ENCODE peak calls at places on chromosomes 12 and 14, in seven cellular contexts. Y, P, G, Q, L, I and R are unnamed samples.

GRCh38 chr12:124236651-124237050 is 58.2 kb upstream of the RFLNA start:
- DNase-seq in Y (no peak), P (no peak), G (no peak), Q (no peak), L (peak), I (peak), R (peak)

GRCh38 chr14:53963491-53964227 is 7.0 kb upstream of the BMP4 start:
- DNase-seq in Y (no peak), P (peak), G (no peak), Q (peak), L (no peak), I (no peak), R (peak)

GRCh38 chr14:52338282-52338681 is 24.2 kb downstream of the PTGER2 start:
- DNase-seq in Y (no peak), P (no peak), G (no peak), Q (no peak), L (peak), I (no peak), R (peak)

GRCh38 chr12:3141339-3142321 is 64.5 kb downstream of the TSPAN9 start:
- DNase-seq in Y (no peak), P (no peak), G (no peak), Q (peak), L (no peak), I (no peak), R (no peak)

GRCh38 chr12:118821386-118821928 is 159.9 kb upstream of the SRRM4 start:
- DNase-seq in Y (no peak), P (peak), G (no peak), Q (no peak), L (no peak), I (no peak), R (no peak)

GRCh38 chr14:91021115-91021514 is 39.3 kb downstream of the RPS6KA5 start:
- DNase-seq in Y (no peak), P (no peak), G (no peak), Q (no peak), L (no peak), I (no peak), R (no peak)

GRCh38 chr12:121711925-121712461 is 559 bp upstream of the TMEM120B start:
- DNase-seq in Y (peak), P (peak), G (no peak), Q (peak), L (no peak), I (no peak), R (peak)

GRCh38 chr12:105296116-105297095 is 34.1 kb upstream of the C12orf75 start:
- DNase-seq in Y (no peak), P (no peak), G (peak), Q (no peak), L (no peak), I (no peak), R (peak)

GRCh38 chr12:57152408-57153038 is 5.1 kb upstream of the LRP1-AS start:
- DNase-seq in Y (no peak), P (no peak), G (no peak), Q (peak), L (no peak), I (peak), R (peak)

GRCh38 chr14:100804138-100804537 is 21.8 kb upstream of the MEG3 start:
- DNase-seq in Y (no peak), P (no peak), G (no peak), Q (no peak), L (no peak), I (no peak), R (no peak)

GRCh38 chr14:102777711-102778615 is 714 bp downstream of the TRAF3 start:
- DNase-seq in Y (peak), P (peak), G (no peak), Q (peak), L (no peak), I (peak), R (peak)

GRCh38 chr14:54483073-54483745 is 5.6 kb downstream of the GMFB start:
- DNase-seq in Y (peak), P (no peak), G (no peak), Q (no peak), L (no peak), I (no peak), R (no peak)

GRCh38 chr12:58413794-58414193 is 472.4 kb downstream of the ATP23 start:
- DNase-seq in Y (no peak), P (no peak), G (no peak), Q (no peak), L (no peak), I (no peak), R (peak)

GRCh38 chr12:21065845-21066244 is 65.1 kb upstream of the SLCO1B1 start:
- DNase-seq in Y (no peak), P (no peak), G (no peak), Q (no peak), L (no peak), I (peak), R (peak)

GRCh38 chr12:48183091-48183875 is at the start of gene CCDC184:
- DNase-seq in Y (peak), P (peak), G (peak), Q (peak), L (no peak), I (no peak), R (peak)

GRCh38 chr12:54561164-54561563 is 11.8 kb downstream of the PDE1B start:
- DNase-seq in Y (no peak), P (peak), G (no peak), Q (peak), L (no peak), I (no peak), R (no peak)

GRCh38 chr12:42130670-42131402 is 13.8 kb downstream of the GXYLT1 start:
- DNase-seq in Y (no peak), P (no peak), G (no peak), Q (no peak), L (no peak), I (no peak), R (peak)

GRCh38 chr14:99633913-99634312 is 11.0 kb upstream of the HHIPL1 start:
- DNase-seq in Y (no peak), P (no peak), G (no peak), Q (no peak), L (no peak), I (no peak), R (no peak)

GRCh38 chr12:41140117-41140516 is 48.0 kb upstream of the PDZRN4 start:
- DNase-seq in Y (no peak), P (no peak), G (no peak), Q (no peak), L (no peak), I (no peak), R (no peak)

GRCh38 chr14:103871596-103872480 is 24.5 kb upstream of the PPP1R13B start:
- DNase-seq in Y (peak), P (peak), G (no peak), Q (peak), L (no peak), I (no peak), R (no peak)

GRCh38 chr12:31896514-31897039 is 62.6 kb upstream of the RESF1 start:
- DNase-seq in Y (peak), P (no peak), G (no peak), Q (no peak), L (no peak), I (no peak), R (peak)

GRCh38 chr12:70467476-70467875 is 101.4 kb downstream of the KCNMB4 start:
- DNase-seq in Y (no peak), P (no peak), G (no peak), Q (no peak), L (no peak), I (no peak), R (no peak)

GRCh38 chr12:70468741-70469140 is 102.7 kb downstream of the KCNMB4 start:
- DNase-seq in Y (no peak), P (no peak), G (no peak), Q (no peak), L (no peak), I (no peak), R (no peak)

GRCh38 chr12:70466753-70467152 is 100.7 kb downstream of the KCNMB4 start:
- DNase-seq in Y (no peak), P (no peak), G (no peak), Q (no peak), L (no peak), I (no peak), R (no peak)

GRCh38 chr12:70467908-70468733 is 102.0 kb downstream of the KCNMB4 start:
- DNase-seq in Y (no peak), P (no peak), G (no peak), Q (no peak), L (no peak), I (no peak), R (no peak)

DNA sequence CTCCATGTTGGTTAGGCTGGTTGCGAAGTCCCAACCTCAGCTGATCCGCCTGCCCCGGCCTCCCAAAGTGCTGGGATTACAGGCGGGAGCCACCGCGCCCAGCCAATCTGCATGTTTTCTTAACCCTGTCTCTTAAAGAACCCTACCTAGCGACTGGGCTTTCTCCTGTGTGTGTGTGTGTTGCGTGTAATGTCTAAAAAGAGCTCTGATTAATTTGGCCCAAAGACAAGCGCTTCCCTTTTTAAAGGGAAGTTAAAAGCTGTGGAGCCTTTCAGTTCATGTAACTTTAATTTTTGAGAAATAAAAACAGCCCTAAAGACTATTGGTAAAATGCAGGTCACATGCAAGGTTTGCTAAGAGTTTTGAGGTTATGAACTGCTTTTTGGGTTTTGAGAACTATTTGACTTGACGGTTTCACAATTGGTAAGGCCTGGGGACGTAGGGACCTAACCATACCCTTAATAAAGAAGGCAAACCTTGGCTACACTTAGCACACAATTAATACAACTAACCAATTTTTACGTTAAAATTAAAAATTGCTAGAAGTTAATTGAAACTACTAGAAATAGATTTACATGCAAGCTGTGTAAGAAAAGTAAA is 103.2 kb downstream of the KCNMB4 start:
- DNase-seq in Y (no peak), P (no peak), G (no peak), Q (no peak), L (no peak), I (no peak), R (no peak)
- H3K4me3 ChIP-seq in Y (no peak), P (no peak), G (no peak), Q (no peak), L (no peak), I (no peak), R (no peak)

GRCh38 chr12:19239616-19240234 is 110.2 kb downstream of the PLEKHA5 start:
- DNase-seq in Y (no peak), P (no peak), G (no peak), Q (no peak), L (no peak), I (peak), R (peak)

GRCh38 chr12:19245126-19245525 is 115.6 kb downstream of the PLEKHA5 start:
- DNase-seq in Y (no peak), P (no peak), G (no peak), Q (no peak), L (no peak), I (no peak), R (no peak)

GRCh38 chr12:19243577-19243976 is 114.0 kb downstream of the PLEKHA5 start:
- DNase-seq in Y (no peak), P (no peak), G (no peak), Q (no peak), L (no peak), I (no peak), R (no peak)

GRCh38 chr12:19245656-19246055 is 116.1 kb downstream of the PLEKHA5 start:
- DNase-seq in Y (no peak), P (no peak), G (no peak), Q (no peak), L (no peak), I (no peak), R (no peak)

DNA sequence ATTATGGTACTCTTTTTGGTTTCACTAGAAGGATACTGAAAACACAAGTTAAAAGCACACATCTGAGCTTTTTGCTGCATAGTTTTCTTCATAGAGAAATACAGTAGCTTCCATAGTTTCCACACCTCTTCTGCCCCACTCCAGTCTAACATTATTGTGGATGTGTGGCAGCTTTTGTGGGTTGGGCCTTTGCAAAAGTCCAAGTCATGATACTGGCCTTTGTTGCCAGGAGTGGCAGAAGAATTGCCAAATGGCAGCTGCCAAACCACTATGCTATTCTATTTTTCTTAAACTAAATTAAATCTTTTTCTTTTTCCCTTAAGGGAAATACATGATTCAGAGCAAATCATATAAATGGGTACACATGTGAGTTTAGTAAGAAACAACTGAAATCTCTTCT is 114.8 kb downstream of the PLEKHA5 start:
- DNase-seq in Y (no peak), P (no peak), G (no peak), Q (no peak), L (no peak), I (no peak), R (peak)
- H3K4me3 ChIP-seq in Y (no peak), P (no peak), G (no peak), Q (no peak), L (no peak), I (no peak), R (no peak)

DNA sequence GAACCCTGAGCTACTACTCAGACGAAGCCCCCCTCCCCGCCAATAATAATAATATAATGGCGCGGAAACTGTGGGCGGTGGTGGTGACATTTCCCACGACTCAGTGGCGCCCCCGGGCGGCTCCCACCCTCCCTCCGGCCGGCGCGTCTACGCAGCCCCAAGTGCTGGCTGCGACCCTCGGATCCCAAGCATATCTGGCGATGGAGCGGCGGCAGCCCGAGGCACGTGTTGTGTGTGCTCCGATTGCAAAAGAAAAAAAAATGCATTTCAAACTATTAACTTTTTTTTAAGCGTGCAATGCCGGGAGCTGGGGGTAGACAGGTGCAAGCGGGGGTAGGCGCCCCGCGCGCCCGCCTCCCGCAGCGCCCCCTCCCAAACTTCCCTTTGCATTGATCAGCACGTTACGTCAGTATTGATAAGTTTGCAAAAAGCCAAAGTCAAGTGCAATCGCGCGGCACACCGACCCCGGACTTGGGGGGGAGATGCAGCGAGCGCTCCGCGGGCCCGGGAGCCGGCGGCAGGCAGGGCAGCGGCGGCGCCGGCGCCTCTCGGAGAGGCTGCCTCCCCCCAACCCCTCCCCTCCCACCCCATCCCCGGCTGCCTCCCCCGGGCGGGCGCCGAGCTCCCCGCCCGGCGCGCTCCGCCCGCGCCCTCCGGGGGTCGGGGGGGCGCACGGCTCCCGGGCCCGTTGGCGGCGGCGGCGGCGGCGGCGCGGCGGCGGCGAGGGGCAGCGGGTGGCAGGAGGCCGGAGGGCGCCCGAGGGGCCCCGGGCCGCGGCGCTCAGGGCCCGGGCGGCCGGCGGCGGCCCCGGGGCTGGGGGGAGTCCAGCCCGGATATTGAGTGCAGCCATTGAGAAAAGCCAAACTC is 113.1 kb upstream of the MYL2 start:
- DNase-seq in Y (no peak), P (peak), G (no peak), Q (no peak), L (no peak), I (no peak), R (no peak)
- H3K4me3 ChIP-seq in Y (no peak), P (peak), G (peak), Q (no peak), L (no peak), I (no peak), R (no peak)

GRCh38 chr12:107847430-107847829 is 72.9 kb downstream of the ASCL4 start:
- DNase-seq in Y (no peak), P (no peak), G (no peak), Q (no peak), L (no peak), I (no peak), R (peak)

GRCh38 chr12:107843351-107844311 is 69.1 kb downstream of the ASCL4 start:
- DNase-seq in Y (no peak), P (peak), G (no peak), Q (no peak), L (no peak), I (no peak), R (peak)

GRCh38 chr12:107845980-107846659 is 71.6 kb downstream of the ASCL4 start:
- DNase-seq in Y (no peak), P (no peak), G (no peak), Q (no peak), L (no peak), I (no peak), R (peak)

GRCh38 chr12:107845226-107845979 is 70.9 kb downstream of the ASCL4 start:
- DNase-seq in Y (no peak), P (no peak), G (no peak), Q (no peak), L (no peak), I (no peak), R (no peak)

DNA sequence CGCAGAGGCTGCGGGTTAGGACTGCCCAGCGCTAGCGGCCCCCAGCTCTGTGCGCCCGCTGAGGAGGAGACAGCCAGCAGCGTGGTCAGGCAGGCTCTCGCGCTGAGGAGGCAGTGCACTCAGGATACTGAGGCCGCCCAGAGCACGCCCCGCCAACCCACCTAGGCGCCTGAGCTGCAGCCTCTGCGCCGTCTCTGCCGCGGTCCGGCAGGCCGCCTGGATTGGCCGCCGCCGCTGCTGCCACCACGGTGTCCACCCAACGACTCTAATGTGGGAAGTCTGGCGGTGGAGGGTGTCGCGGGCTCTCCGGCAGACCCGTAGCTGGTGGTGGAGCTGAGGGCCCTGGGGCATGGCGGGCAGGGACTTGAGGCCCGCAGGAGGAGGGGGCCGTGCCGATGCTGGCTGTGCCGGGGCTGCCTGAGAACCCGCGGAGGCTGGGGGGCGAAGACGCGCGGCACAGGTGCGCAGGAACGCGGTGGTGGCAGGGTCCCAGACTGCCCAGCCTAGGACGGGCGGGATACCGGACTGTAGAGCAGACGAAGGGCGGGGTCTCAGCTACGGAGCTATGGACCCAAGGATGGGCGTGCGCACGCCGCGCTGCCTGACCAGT is 69.9 kb downstream of the ASCL4 start:
- DNase-seq in Y (no peak), P (peak), G (no peak), Q (no peak), L (no peak), I (no peak), R (no peak)
- H3K4me3 ChIP-seq in Y (no peak), P (peak), G (peak), Q (peak), L (peak), I (peak), R (peak)

GRCh38 chr14:71372411-71372838 is 465.2 kb downstream of the PCNX1 start:
- DNase-seq in Y (no peak), P (no peak), G (no peak), Q (no peak), L (no peak), I (no peak), R (peak)
- H3K4me3 ChIP-seq in Y (no peak), P (no peak), G (no peak), Q (no peak), L (no peak), I (no peak), R (no peak)

DNA sequence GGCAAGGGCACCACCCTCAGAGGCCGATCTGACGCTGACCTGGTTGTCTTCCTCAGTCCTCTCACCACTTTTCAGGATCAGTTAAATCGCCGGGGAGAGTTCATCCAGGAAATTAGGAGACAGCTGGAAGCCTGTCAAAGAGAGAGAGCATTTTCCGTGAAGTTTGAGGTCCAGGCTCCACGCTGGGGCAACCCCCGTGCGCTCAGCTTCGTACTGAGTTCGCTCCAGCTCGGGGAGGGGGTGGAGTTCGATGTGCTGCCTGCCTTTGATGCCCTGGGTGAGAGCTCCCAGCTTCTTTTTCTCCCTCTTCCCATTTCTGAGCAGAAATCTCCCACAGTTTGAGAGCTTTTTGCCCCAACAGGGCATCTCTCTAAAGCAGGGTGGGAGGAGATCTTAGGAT is 1.8 kb downstream of the OAS1 start:
- DNase-seq in Y (no peak), P (no peak), G (no peak), Q (no peak), L (no peak), I (no peak), R (no peak)
- H3K4me3 ChIP-seq in Y (peak), P (no peak), G (peak), Q (peak), L (no peak), I (no peak), R (no peak)